ENCODE peak calls at places on chromosomes 5 and 9, in nine cellular contexts. G is K562, Y is transverse colon, A is breast epithelium, P is GM23338, K is esophagus muscularis mucosa, C is upper lobe of left lung, L is spleen, M is HepG2. F is an unnamed sample. For H3K36me3, the result is how much of the 10 kb centered on the place peaks cover.

GRCh38 chr5:179221877-179222220 is 123.4 kb downstream of the ADAMTS2 start:
- DNase-seq in G (no peak), Y (no peak), A (no peak), P (no peak), K (no peak), C (no peak), L (peak), M (no peak), F (no peak)

GRCh38 chr5:152188219-152188618 is 216.9 kb downstream of the NMUR2 start:
- DNase-seq in G (no peak), Y (no peak), A (no peak), P (no peak), K (no peak), C (no peak), L (no peak), M (no peak), F (no peak)

GRCh38 chr9:123548749-123549545 is 192.9 kb downstream of the CRB2 start:
- DNase-seq in G (peak), Y (no peak), A (no peak), P (no peak), K (peak), C (peak), L (no peak), M (no peak), F (no peak)

GRCh38 chr5:124263680-124264491 is 482.6 kb downstream of the ZNF608 start:
- DNase-seq in G (no peak), Y (no peak), A (no peak), P (peak), K (no peak), C (peak), L (no peak), M (no peak), F (no peak)

GRCh38 chr5:176578391-176578808 is 29.3 kb downstream of the CDHR2 start:
- DNase-seq in G (peak), Y (peak), A (peak), P (peak), K (no peak), C (peak), L (no peak), M (peak), F (no peak)

GRCh38 chr5:115588640-115589039 is 13.6 kb downstream of the TICAM2 start:
- DNase-seq in G (no peak), Y (no peak), A (no peak), P (no peak), K (no peak), C (no peak), L (no peak), M (no peak), F (no peak)

GRCh38 chr5:103569313-103570060 is 6.9 kb upstream of the NUDT12 start:
- DNase-seq in G (no peak), Y (no peak), A (no peak), P (no peak), K (no peak), C (no peak), L (no peak), M (no peak), F (no peak)

GRCh38 chr5:35618791-35619190 is 1.1 kb downstream of the SPEF2 start:
- DNase-seq in G (no peak), Y (no peak), A (no peak), P (no peak), K (no peak), C (no peak), L (no peak), M (no peak), F (no peak)

GRCh38 chr5:148922606-148923005 is 96.2 kb downstream of the ADRB2 start:
- DNase-seq in G (no peak), Y (no peak), A (no peak), P (no peak), K (no peak), C (no peak), L (no peak), M (no peak), F (no peak)

GRCh38 chr9:100579665-100580064 is 1.8 kb downstream of the CAVIN4 start:
- DNase-seq in G (no peak), Y (no peak), A (no peak), P (no peak), K (no peak), C (no peak), L (no peak), M (no peak), F (no peak)

GRCh38 chr5:140055152-140055551 is 12.1 kb upstream of the NRG2 start:
- DNase-seq in G (no peak), Y (no peak), A (no peak), P (peak), K (no peak), C (no peak), L (no peak), M (no peak), F (no peak)

GRCh38 chr9:131282175-131282574 is 5.9 kb upstream of the FAM78A start:
- DNase-seq in G (no peak), Y (no peak), A (no peak), P (no peak), K (no peak), C (no peak), L (no peak), M (no peak), F (no peak)

GRCh38 chr5:113487411-113487778 is 858 bp downstream of the MCC start:
- DNase-seq in G (no peak), Y (no peak), A (no peak), P (peak), K (no peak), C (no peak), L (no peak), M (no peak), F (no peak)

GRCh38 chr9:93597142-93597706 is 20.8 kb downstream of the PHF2 start:
- DNase-seq in G (no peak), Y (no peak), A (no peak), P (no peak), K (no peak), C (no peak), L (no peak), M (no peak), F (no peak)

GRCh38 chr5:43422143-43422542 is 10.0 kb upstream of the CCL28 start:
- DNase-seq in G (no peak), Y (peak), A (peak), P (no peak), K (no peak), C (peak), L (no peak), M (peak), F (no peak)

GRCh38 chr5:83718936-83719495 is 1.6 kb downstream of the HAPLN1 start:
- DNase-seq in G (no peak), Y (no peak), A (no peak), P (no peak), K (no peak), C (no peak), L (no peak), M (no peak), F (no peak)

GRCh38 chr9:114314256-114314867 is 8.5 kb upstream of the ORM1 start:
- DNase-seq in G (no peak), Y (no peak), A (no peak), P (no peak), K (no peak), C (peak), L (peak), M (no peak), F (no peak)

GRCh38 chr5:79858097-79858723 is 132.9 kb downstream of the MTX3 start:
- DNase-seq in G (peak), Y (peak), A (peak), P (peak), K (no peak), C (peak), L (peak), M (peak), F (peak)

GRCh38 chr5:168869615-168870227 is 290.6 kb upstream of the PANK3 start:
- DNase-seq in G (no peak), Y (no peak), A (no peak), P (no peak), K (no peak), C (no peak), L (no peak), M (no peak), F (no peak)

GRCh38 chr5:145743396-145744061 is 91.6 kb downstream of the PRELID2 start:
- DNase-seq in G (no peak), Y (no peak), A (no peak), P (no peak), K (no peak), C (no peak), L (no peak), M (no peak), F (no peak)

GRCh38 chr5:97528941-97529340 is 345.9 kb upstream of the RIOK2 start:
- DNase-seq in G (no peak), Y (no peak), A (no peak), P (no peak), K (no peak), C (no peak), L (no peak), M (no peak), F (no peak)

GRCh38 chr5:176676361-176676824 is 29.1 kb downstream of the TSPAN17 start:
- DNase-seq in G (peak), Y (no peak), A (no peak), P (no peak), K (no peak), C (no peak), L (no peak), M (peak), F (no peak)

GRCh38 chr5:103617913-103618312 is 55.3 kb upstream of the NUDT12 start:
- DNase-seq in G (no peak), Y (no peak), A (no peak), P (no peak), K (no peak), C (no peak), L (no peak), M (no peak), F (no peak)

GRCh38 chr9:126877418-126877817 is 17.0 kb downstream of the ZBTB34 start:
- DNase-seq in G (no peak), Y (no peak), A (no peak), P (no peak), K (no peak), C (no peak), L (no peak), M (no peak), F (no peak)

GRCh38 chr5:171840701-171841522 is 55.3 kb downstream of the SMIM23 start:
- DNase-seq in G (peak), Y (no peak), A (no peak), P (no peak), K (no peak), C (peak), L (peak), M (no peak), F (no peak)

GRCh38 chr5:56585466-56585865 is 229.9 kb upstream of the MAP3K1 start:
- DNase-seq in G (no peak), Y (no peak), A (no peak), P (no peak), K (no peak), C (no peak), L (no peak), M (no peak), F (no peak)

GRCh38 chr5:115936031-115936430 is 26.2 kb upstream of the LVRN start:
- DNase-seq in G (no peak), Y (no peak), A (no peak), P (no peak), K (no peak), C (no peak), L (no peak), M (no peak), F (no peak)

GRCh38 chr5:151770383-151771258 is 1.1 kb upstream of the G3BP1 start:
- DNase-seq in G (peak), Y (peak), A (peak), P (peak), K (peak), C (peak), L (peak), M (no peak), F (peak)

GRCh38 chr9:22084336-22085035 is 75.4 kb upstream of the CDKN2B start:
- DNase-seq in G (no peak), Y (no peak), A (no peak), P (no peak), K (peak), C (no peak), L (no peak), M (peak), F (no peak)

GRCh38 chr5:138180183-138180782 is 1.4 kb downstream of the KIF20A start:
- DNase-seq in G (peak), Y (no peak), A (no peak), P (peak), K (no peak), C (peak), L (no peak), M (peak), F (no peak)

GRCh38 chr5:94316916-94317838 is 301.2 kb downstream of the KIAA0825 start:
- DNase-seq in G (no peak), Y (no peak), A (no peak), P (no peak), K (no peak), C (no peak), L (no peak), M (no peak), F (no peak)

GRCh38 chr5:179415291-179416060 is 70.2 kb upstream of the ADAMTS2 start:
- DNase-seq in G (no peak), Y (no peak), A (no peak), P (no peak), K (peak), C (no peak), L (no peak), M (no peak), F (no peak)

GRCh38 chr5:38715671-38716070 is 130.1 kb upstream of the OSMR start:
- DNase-seq in G (peak), Y (no peak), A (no peak), P (no peak), K (no peak), C (no peak), L (no peak), M (peak), F (no peak)

GRCh38 chr5:143390941-143391340 is 12.5 kb downstream of the NR3C1 start:
- DNase-seq in G (no peak), Y (no peak), A (no peak), P (no peak), K (no peak), C (no peak), L (no peak), M (no peak), F (no peak)
- H3K36me3 ChIP-seq in G (under half), Y (under half), A (under half), P (under half), K (under half), C (under half), L (under half), M (under half), F (under half)

GRCh38 chr9:117747571-117747970 is 43.4 kb downstream of the TLR4 start:
- DNase-seq in G (no peak), Y (no peak), A (no peak), P (no peak), K (no peak), C (no peak), L (no peak), M (no peak), F (no peak)

GRCh38 chr9:117744856-117745389 is 40.7 kb downstream of the TLR4 start:
- DNase-seq in G (no peak), Y (no peak), A (no peak), P (peak), K (no peak), C (no peak), L (peak), M (no peak), F (no peak)

GRCh38 chr9:117746263-117746662 is 42.1 kb downstream of the TLR4 start:
- DNase-seq in G (no peak), Y (no peak), A (no peak), P (no peak), K (no peak), C (no peak), L (no peak), M (no peak), F (no peak)

GRCh38 chr9:117744390-117744789 is 40.2 kb downstream of the TLR4 start:
- DNase-seq in G (no peak), Y (no peak), A (no peak), P (no peak), K (no peak), C (no peak), L (no peak), M (no peak), F (no peak)

GRCh38 chr9:117745598-117745997 is 41.4 kb downstream of the TLR4 start:
- DNase-seq in G (no peak), Y (no peak), A (no peak), P (no peak), K (no peak), C (no peak), L (no peak), M (no peak), F (no peak)
- TF ChIP-seq CTCF in G (no peak), Y (no peak), A (no peak), P (no peak), K (no peak), C (no peak), L (no peak), M (no peak), F (no peak)

GRCh38 chr9:77766587-77766986 is 118.5 kb upstream of the GNA14 start:
- DNase-seq in G (no peak), Y (no peak), A (no peak), P (no peak), K (no peak), C (no peak), L (no peak), M (no peak), F (no peak)
- TF ChIP-seq POLR2AphosphoS5 in G (no peak), Y (no peak), A (no peak), P (no peak), K (no peak), C (no peak), L (no peak), M (no peak), F (no peak)

GRCh38 chr9:106874031-106874430 is 11.1 kb downstream of the ZNF462 start:
- DNase-seq in G (no peak), Y (no peak), A (no peak), P (no peak), K (no peak), C (no peak), L (no peak), M (no peak), F (no peak)
- H3K36me3 ChIP-seq in G (under half), Y (under half), A (under half), P (under half), K (under half), C (under half), L (under half), M (under half), F (under half)

GRCh38 chr5:2755811-2756210 is 4.3 kb upstream of the IRX2 start:
- DNase-seq in G (no peak), Y (no peak), A (peak), P (no peak), K (peak), C (no peak), L (no peak), M (no peak), F (no peak)

GRCh38 chr5:2755371-2755715 is 3.9 kb upstream of the IRX2 start:
- DNase-seq in G (no peak), Y (no peak), A (no peak), P (no peak), K (peak), C (no peak), L (no peak), M (no peak), F (no peak)

GRCh38 chr5:2756211-2756746 is 4.8 kb upstream of the IRX2 start:
- DNase-seq in G (no peak), Y (no peak), A (peak), P (peak), K (peak), C (peak), L (no peak), M (no peak), F (no peak)

GRCh38 chr5:2753452-2754409 is 2.3 kb upstream of the IRX2 start:
- DNase-seq in G (no peak), Y (no peak), A (no peak), P (peak), K (peak), C (no peak), L (no peak), M (no peak), F (no peak)

GRCh38 chr5:2754621-2755370 is 3.3 kb upstream of the IRX2 start:
- DNase-seq in G (no peak), Y (no peak), A (peak), P (peak), K (peak), C (peak), L (no peak), M (no peak), F (no peak)
- TF ChIP-seq CTCF in G (no peak), Y (no peak), A (no peak), P (peak), K (no peak), C (no peak), L (no peak), M (no peak), F (no peak)

DNA sequence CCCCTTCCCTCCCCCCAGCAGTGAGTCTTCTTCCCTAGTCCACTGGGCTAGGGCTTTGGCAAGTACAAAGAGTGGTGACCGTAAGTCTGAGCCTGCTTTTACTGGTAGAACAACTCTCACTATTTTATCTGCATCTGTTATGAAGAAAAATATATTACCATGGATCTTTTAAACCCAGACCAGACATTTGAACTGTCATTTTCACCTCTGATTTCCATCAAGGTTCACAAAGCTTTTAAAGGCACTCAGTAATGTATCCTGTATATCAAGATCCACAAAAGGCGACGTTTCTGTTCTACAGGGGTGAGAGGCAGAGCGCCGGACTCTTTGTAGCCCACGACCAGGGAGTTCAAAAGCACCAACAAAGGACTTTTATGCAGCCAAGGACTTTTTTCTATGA is 388.2 kb downstream of the ANXA1 start:
- DNase-seq in G (no peak), Y (no peak), A (no peak), P (no peak), K (no peak), C (no peak), L (no peak), M (no peak), F (no peak)
- TF ChIP-seq POLR2AphosphoS5 in G (no peak), Y (no peak), A (no peak), P (no peak), K (no peak), C (no peak), L (no peak), M (no peak), F (no peak)

GRCh38 chr9:136840140-136840876 is 2.0 kb upstream of the AJM1 start:
- DNase-seq in G (peak), Y (no peak), A (no peak), P (no peak), K (no peak), C (no peak), L (no peak), M (no peak), F (no peak)
- H3K36me3 ChIP-seq in G (half or more), Y (under half), A (under half), P (under half), K (half or more), C (under half), L (half or more), M (under half), F (under half)

GRCh38 chr5:173057062-173057924 is 1.1 kb downstream of the CREBRF start:
- DNase-seq in G (peak), Y (peak), A (peak), P (peak), K (peak), C (peak), L (peak), M (peak), F (peak)
- TF ChIP-seq CTCF in G (no peak), Y (peak), A (peak), P (peak), K (peak), C (no peak), L (no peak), M (no peak), F (no peak)

GRCh38 chr5:108184940-108185339 is 197.0 kb downstream of the FBXL17 start:
- DNase-seq in G (no peak), Y (no peak), A (no peak), P (no peak), K (no peak), C (no peak), L (no peak), M (no peak), F (no peak)
- TF ChIP-seq POLR2AphosphoS5 in G (no peak), Y (no peak), A (no peak), P (no peak), K (no peak), C (no peak), L (no peak), M (no peak), F (no peak)

F was measured in sigmoid colon.